ENCODE peak calls at places on chromosomes 3 and 15, in eight cellular contexts. One of them, this sample, is unnamed.

GRCh38 chr15:66852064-66852905 is 150.2 kb downstream of the SMAD6 start:
- DNase-seq in Kasumi-1: no peak
- DNase-seq in epithelial cell of esophagus: no peak
- DNase-seq in stimulated activated CD4-positive, alpha-beta T cell treated with anti-CD3 and anti-CD28 coated beads, Interleukin-4, amount 100 ng/mL, for 1 hour: no peak
- DNase-seq in T1000: no peak
- DNase-seq in nucleus accumbens: no peak
- DNase-seq in activated CD8-positive, alpha-beta memory T cell treated with anti-CD3 and anti-CD28 coated beads, Interleukin-2, amount 50 U/mL, for 48 hours: peak; percentile 52
- DNase-seq in fibroblast of the aortic adventitia: no peak
- DNase-seq in this sample: no peak

GRCh38 chr15:62569460-62570404 is 404.6 kb upstream of the C2CD4B start:
- DNase-seq in stimulated activated CD4-positive, alpha-beta T cell treated with anti-CD3 and anti-CD28 coated beads, Interleukin-4, amount 100 ng/mL, for 1 hour: no peak
- DNase-seq in epithelial cell of esophagus: peak; percentile 29
- DNase-seq in nucleus accumbens: no peak
- DNase-seq in fibroblast of the aortic adventitia: peak; percentile 74
- DNase-seq in Kasumi-1: no peak
- DNase-seq in T1000: no peak
- DNase-seq in activated CD8-positive, alpha-beta memory T cell treated with anti-CD3 and anti-CD28 coated beads, Interleukin-2, amount 50 U/mL, for 48 hours: no peak
- DNase-seq in this sample: peak; percentile 84

GRCh38 chr3:4981688-4982494 is 2.7 kb downstream of the BHLHE40 start:
- DNase-seq in fibroblast of the aortic adventitia: peak; percentile 91
- DNase-seq in nucleus accumbens: no peak
- DNase-seq in Kasumi-1: no peak
- DNase-seq in activated CD8-positive, alpha-beta memory T cell treated with anti-CD3 and anti-CD28 coated beads, Interleukin-2, amount 50 U/mL, for 48 hours: peak; percentile 52
- DNase-seq in T1000: no peak
- DNase-seq in epithelial cell of esophagus: peak; percentile 81
- DNase-seq in stimulated activated CD4-positive, alpha-beta T cell treated with anti-CD3 and anti-CD28 coated beads, Interleukin-4, amount 100 ng/mL, for 1 hour: no peak
- DNase-seq in this sample: peak; percentile 80

GRCh38 chr3:34727700-34728099 is 911.6 kb upstream of the ARPP21 start:
- DNase-seq in activated CD8-positive, alpha-beta memory T cell treated with anti-CD3 and anti-CD28 coated beads, Interleukin-2, amount 50 U/mL, for 48 hours: no peak
- DNase-seq in Kasumi-1: no peak
- DNase-seq in fibroblast of the aortic adventitia: no peak
- DNase-seq in nucleus accumbens: no peak
- DNase-seq in epithelial cell of esophagus: peak; percentile 5
- DNase-seq in stimulated activated CD4-positive, alpha-beta T cell treated with anti-CD3 and anti-CD28 coated beads, Interleukin-4, amount 100 ng/mL, for 1 hour: no peak
- DNase-seq in T1000: no peak
- DNase-seq in this sample: no peak

GRCh38 chr3:19065027-19065426 is 83.3 kb upstream of the KCNH8 start:
- DNase-seq in activated CD8-positive, alpha-beta memory T cell treated with anti-CD3 and anti-CD28 coated beads, Interleukin-2, amount 50 U/mL, for 48 hours: no peak
- DNase-seq in Kasumi-1: peak; percentile 83
- DNase-seq in T1000: no peak
- DNase-seq in stimulated activated CD4-positive, alpha-beta T cell treated with anti-CD3 and anti-CD28 coated beads, Interleukin-4, amount 100 ng/mL, for 1 hour: no peak
- DNase-seq in epithelial cell of esophagus: no peak
- DNase-seq in fibroblast of the aortic adventitia: no peak
- DNase-seq in nucleus accumbens: no peak
- DNase-seq in this sample: no peak

GRCh38 chr3:12227833-12228232 is 61.0 kb upstream of the PPARG start:
- DNase-seq in Kasumi-1: no peak
- DNase-seq in T1000: no peak
- DNase-seq in epithelial cell of esophagus: no peak
- DNase-seq in fibroblast of the aortic adventitia: peak; percentile 88
- DNase-seq in activated CD8-positive, alpha-beta memory T cell treated with anti-CD3 and anti-CD28 coated beads, Interleukin-2, amount 50 U/mL, for 48 hours: no peak
- DNase-seq in nucleus accumbens: no peak
- DNase-seq in stimulated activated CD4-positive, alpha-beta T cell treated with anti-CD3 and anti-CD28 coated beads, Interleukin-4, amount 100 ng/mL, for 1 hour: no peak
- DNase-seq in this sample: peak; percentile 96

GRCh38 chr3:135447478-135447877 is 518.0 kb upstream of the PPP2R3A start:
- DNase-seq in epithelial cell of esophagus: no peak
- DNase-seq in stimulated activated CD4-positive, alpha-beta T cell treated with anti-CD3 and anti-CD28 coated beads, Interleukin-4, amount 100 ng/mL, for 1 hour: no peak
- DNase-seq in activated CD8-positive, alpha-beta memory T cell treated with anti-CD3 and anti-CD28 coated beads, Interleukin-2, amount 50 U/mL, for 48 hours: no peak
- DNase-seq in Kasumi-1: no peak
- DNase-seq in T1000: no peak
- DNase-seq in fibroblast of the aortic adventitia: no peak
- DNase-seq in nucleus accumbens: no peak
- DNase-seq in this sample: no peak

GRCh38 chr15:77021803-77022381 is 27.0 kb downstream of the PSTPIP1 start:
- DNase-seq in fibroblast of the aortic adventitia: peak; percentile 31
- DNase-seq in activated CD8-positive, alpha-beta memory T cell treated with anti-CD3 and anti-CD28 coated beads, Interleukin-2, amount 50 U/mL, for 48 hours: peak; percentile 79
- DNase-seq in T1000: no peak
- DNase-seq in epithelial cell of esophagus: no peak
- DNase-seq in Kasumi-1: peak; percentile 46
- DNase-seq in nucleus accumbens: no peak
- DNase-seq in stimulated activated CD4-positive, alpha-beta T cell treated with anti-CD3 and anti-CD28 coated beads, Interleukin-4, amount 100 ng/mL, for 1 hour: no peak
- DNase-seq in this sample: peak; percentile 55

GRCh38 chr3:45273681-45274515 is 47.8 kb upstream of the TMEM158 start:
- DNase-seq in fibroblast of the aortic adventitia: no peak
- DNase-seq in epithelial cell of esophagus: peak; percentile 27
- DNase-seq in T1000: no peak
- DNase-seq in stimulated activated CD4-positive, alpha-beta T cell treated with anti-CD3 and anti-CD28 coated beads, Interleukin-4, amount 100 ng/mL, for 1 hour: no peak
- DNase-seq in Kasumi-1: no peak
- DNase-seq in nucleus accumbens: no peak
- DNase-seq in activated CD8-positive, alpha-beta memory T cell treated with anti-CD3 and anti-CD28 coated beads, Interleukin-2, amount 50 U/mL, for 48 hours: no peak
- DNase-seq in this sample: no peak

GRCh38 chr3:152930516-152930915 is 95.6 kb downstream of the P2RY1 start:
- DNase-seq in nucleus accumbens: no peak
- DNase-seq in stimulated activated CD4-positive, alpha-beta T cell treated with anti-CD3 and anti-CD28 coated beads, Interleukin-4, amount 100 ng/mL, for 1 hour: no peak
- DNase-seq in fibroblast of the aortic adventitia: no peak
- DNase-seq in T1000: no peak
- DNase-seq in Kasumi-1: no peak
- DNase-seq in activated CD8-positive, alpha-beta memory T cell treated with anti-CD3 and anti-CD28 coated beads, Interleukin-2, amount 50 U/mL, for 48 hours: no peak
- DNase-seq in epithelial cell of esophagus: no peak
- DNase-seq in this sample: no peak

GRCh38 chr15:100355342-100355741 is 13.6 kb upstream of the ADAMTS17 start:
- DNase-seq in nucleus accumbens: no peak
- DNase-seq in epithelial cell of esophagus: no peak
- DNase-seq in T1000: no peak
- DNase-seq in fibroblast of the aortic adventitia: no peak
- DNase-seq in activated CD8-positive, alpha-beta memory T cell treated with anti-CD3 and anti-CD28 coated beads, Interleukin-2, amount 50 U/mL, for 48 hours: no peak
- DNase-seq in Kasumi-1: no peak
- DNase-seq in stimulated activated CD4-positive, alpha-beta T cell treated with anti-CD3 and anti-CD28 coated beads, Interleukin-4, amount 100 ng/mL, for 1 hour: no peak
- DNase-seq in this sample: no peak

GRCh38 chr3:144073698-144074097 is 102.1 kb downstream of the DIPK2A start:
- DNase-seq in fibroblast of the aortic adventitia: no peak
- DNase-seq in T1000: no peak
- DNase-seq in activated CD8-positive, alpha-beta memory T cell treated with anti-CD3 and anti-CD28 coated beads, Interleukin-2, amount 50 U/mL, for 48 hours: no peak
- DNase-seq in Kasumi-1: no peak
- DNase-seq in stimulated activated CD4-positive, alpha-beta T cell treated with anti-CD3 and anti-CD28 coated beads, Interleukin-4, amount 100 ng/mL, for 1 hour: no peak
- DNase-seq in epithelial cell of esophagus: peak; percentile 31
- DNase-seq in nucleus accumbens: no peak
- DNase-seq in this sample: no peak

GRCh38 chr3:63970596-63971468 is 52.5 kb downstream of the PSMD6 start:
- DNase-seq in stimulated activated CD4-positive, alpha-beta T cell treated with anti-CD3 and anti-CD28 coated beads, Interleukin-4, amount 100 ng/mL, for 1 hour: no peak
- DNase-seq in nucleus accumbens: no peak
- DNase-seq in fibroblast of the aortic adventitia: peak; percentile 54
- DNase-seq in activated CD8-positive, alpha-beta memory T cell treated with anti-CD3 and anti-CD28 coated beads, Interleukin-2, amount 50 U/mL, for 48 hours: no peak
- DNase-seq in T1000: no peak
- DNase-seq in epithelial cell of esophagus: no peak
- DNase-seq in Kasumi-1: no peak
- DNase-seq in this sample: peak; percentile 16

GRCh38 chr3:122091602-122092006 is 36.4 kb downstream of the CD86 start:
- DNase-seq in activated CD8-positive, alpha-beta memory T cell treated with anti-CD3 and anti-CD28 coated beads, Interleukin-2, amount 50 U/mL, for 48 hours: no peak
- DNase-seq in nucleus accumbens: no peak
- DNase-seq in epithelial cell of esophagus: no peak
- DNase-seq in Kasumi-1: peak; percentile 52
- DNase-seq in stimulated activated CD4-positive, alpha-beta T cell treated with anti-CD3 and anti-CD28 coated beads, Interleukin-4, amount 100 ng/mL, for 1 hour: no peak
- DNase-seq in T1000: no peak
- DNase-seq in fibroblast of the aortic adventitia: no peak
- DNase-seq in this sample: no peak